ENCODE peak calls at places on chromosomes 7 and 10, in seven cellular contexts. H, S, M, K, J, N and C are unnamed samples.

GRCh38 chr7:68041559-68041958 is 1044.9 kb downstream of the TYW1 start:
- DNase-seq in H (no peak), S (no peak), M (no peak), K (no peak), J (no peak), N (no peak), C (no peak)

GRCh38 chr7:27252935-27253333 is 10.3 kb downstream of the EVX1 start:
- DNase-seq in H (no peak), S (no peak), M (no peak), K (no peak), J (no peak), N (no peak), C (peak; percentile 30)

GRCh38 chr10:20898851-20899250 is 1.7 kb upstream of the NEBL start:
- DNase-seq in H (no peak), S (no peak), M (no peak), K (peak; percentile 78), J (no peak), N (no peak), C (no peak)

GRCh38 chr7:50982626-50983025 is 199.9 kb upstream of the GRB10 start:
- DNase-seq in H (no peak), S (no peak), M (no peak), K (no peak), J (no peak), N (no peak), C (no peak)

GRCh38 chr10:101573885-101574284 is 14.2 kb downstream of the POLL start:
- DNase-seq in H (no peak), S (no peak), M (no peak), K (no peak), J (no peak), N (no peak), C (no peak)

GRCh38 chr10:80498039-80498832 is 39.5 kb upstream of the SH2D4B start:
- DNase-seq in H (no peak), S (no peak), M (no peak), K (no peak), J (no peak), N (no peak), C (no peak)

GRCh38 chr10:28734940-28735759 is 57.8 kb downstream of the BAMBI start:
- DNase-seq in H (no peak), S (no peak), M (no peak), K (peak; percentile 81), J (no peak), N (no peak), C (no peak)

GRCh38 chr7:108283252-108283651 is 153.1 kb upstream of the LAMB4 start:
- DNase-seq in H (no peak), S (no peak), M (no peak), K (no peak), J (no peak), N (no peak), C (no peak)

GRCh38 chr10:131576341-131577177 is 265.0 kb upstream of the TCERG1L start:
- DNase-seq in H (no peak), S (no peak), M (no peak), K (no peak), J (no peak), N (no peak), C (no peak)

GRCh38 chr10:116306847-116307246 is 17.4 kb upstream of the CCDC172 start:
- DNase-seq in H (no peak), S (no peak), M (no peak), K (no peak), J (no peak), N (no peak), C (no peak)

GRCh38 chr10:74855439-74855838 is 29.0 kb downstream of the KAT6B start:
- DNase-seq in H (no peak), S (no peak), M (no peak), K (no peak), J (no peak), N (no peak), C (no peak)

GRCh38 chr10:133318494-133319127 is 9.9 kb downstream of the ZNF511 start:
- DNase-seq in H (peak; percentile 71), S (peak; percentile 83), M (peak; percentile 80), K (no peak), J (peak; percentile 74), N (peak; percentile 38), C (peak; percentile 75)

GRCh38 chr7:139118234-139118802 is 8.8 kb upstream of the ZC3HAV1 start:
- DNase-seq in H (no peak), S (no peak), M (no peak), K (peak; percentile 73), J (peak; percentile 51), N (no peak), C (peak; percentile 65)

GRCh38 chr10:71045936-71046335 is 157.6 kb upstream of the PCBD1 start:
- DNase-seq in H (no peak), S (no peak), M (no peak), K (no peak), J (no peak), N (no peak), C (no peak)

GRCh38 chr10:82266438-82266837 is 391.4 kb downstream of the NRG3 start:
- DNase-seq in H (no peak), S (no peak), M (no peak), K (peak; percentile 47), J (no peak), N (no peak), C (no peak)

GRCh38 chr10:100826983-100827818 is 81.8 kb downstream of the PAX2 start:
- DNase-seq in H (peak; percentile 18), S (peak; percentile 74), M (no peak), K (no peak), J (peak; percentile 60), N (no peak), C (peak; percentile 79)

GRCh38 chr7:94908204-94909022 is 1.0 kb downstream of the PPP1R9A start:
- DNase-seq in H (peak; percentile 78), S (peak; percentile 18), M (peak; percentile 60), K (peak; percentile 8), J (peak; percentile 10), N (no peak), C (no peak)

GRCh38 chr7:37419496-37419895 is 29.2 kb downstream of the ELMO1 start:
- DNase-seq in H (no peak), S (no peak), M (no peak), K (no peak), J (no peak), N (no peak), C (no peak)

GRCh38 chr7:6530626-6531491 is 20.4 kb downstream of the GRID2IP start:
- DNase-seq in H (peak; percentile 19), S (peak; percentile 82), M (no peak), K (no peak), J (peak; percentile 81), N (peak; percentile 34), C (peak; percentile 86)

GRCh38 chr7:5470721-5471311 is 47.2 kb upstream of the TNRC18 start:
- DNase-seq in H (peak; percentile 56), S (no peak), M (peak; percentile 78), K (no peak), J (no peak), N (no peak), C (no peak)